ENCODE peak calls at places on chromosomes 4 and X, in six cellular contexts. Z, I, Y, K, L and N are unnamed samples.

GRCh38 chr4:61872983-61873382 is 672.9 kb downstream of the ADGRL3 start:
- DNase-seq in Y (no peak), Z (no peak), K (no peak), L (no peak), I (no peak), N (no peak)

GRCh38 chr4:8893227-8893623 is 21.6 kb upstream of the HMX1 start:
- DNase-seq in Y (no peak), L (no peak), Z (no peak), I (no peak), K (no peak), N (no peak)

GRCh38 chr4:16686195-16686594 is 212.2 kb downstream of the LDB2 start:
- DNase-seq in K (no peak), L (no peak), Y (no peak), I (peak; percentile 96), Z (no peak), N (no peak)

GRCh38 chr4:92600638-92601037 is 296.9 kb downstream of the GRID2 start:
- DNase-seq in I (no peak), Y (no peak), L (peak; percentile 52), Z (peak; percentile 3), K (no peak), N (peak; percentile 18)

GRCh38 chr4:142708231-142708630 is 137.9 kb downstream of the INPP4B start:
- DNase-seq in L (peak; percentile 12), I (no peak), K (no peak), Z (no peak), Y (no peak), N (no peak)

GRCh38 chrX:16785247-16786138 is 773 bp upstream of the TXLNG start:
- DNase-seq in I (no peak), L (no peak), K (no peak), Z (peak; percentile 16), Y (no peak), N (peak; percentile 30)

GRCh38 chr4:123102897-123103489 is 180.6 kb upstream of the NUDT6 start:
- DNase-seq in Z (no peak), I (peak; percentile 78), L (no peak), K (no peak), Y (no peak), N (peak; percentile 52)

GRCh38 chrX:43836435-43837184 is 45.6 kb downstream of the MAOB start:
- DNase-seq in L (no peak), Y (no peak), I (peak; percentile 52), K (no peak), Z (no peak), N (no peak)

GRCh38 chr4:155639674-155640529 is 26.7 kb upstream of the GUCY1A1 start:
- DNase-seq in K (no peak), Y (no peak), L (no peak), I (no peak), Z (no peak), N (no peak)

GRCh38 chrX:30570505-30570904 is 7.1 kb downstream of the TASL start:
- DNase-seq in I (peak; percentile 57), Z (no peak), L (no peak), Y (no peak), K (no peak), N (peak; percentile 9)

GRCh38 chr4:1321486-1321885 is 25.5 kb upstream of the UVSSA start:
- DNase-seq in Y (no peak), I (no peak), Z (no peak), K (no peak), L (no peak), N (peak; percentile 24)

GRCh38 chr4:173257732-173258717 is 76.1 kb downstream of the HMGB2 start:
- DNase-seq in Z (peak; percentile 61), Y (peak; percentile 38), K (peak; percentile 23), I (peak; percentile 80), L (peak; percentile 77), N (peak; percentile 76)

GRCh38 chr4:88809561-88810219 is 112.1 kb upstream of the NAP1L5 start:
- DNase-seq in Z (no peak), I (peak; percentile 43), L (no peak), Y (no peak), K (no peak), N (no peak)

GRCh38 chr4:3415471-3416141 is 26.2 kb upstream of the HGFAC start:
- DNase-seq in Y (no peak), K (no peak), Z (no peak), L (no peak), I (no peak), N (no peak)

GRCh38 chr4:142367326-142368188 is 478.5 kb downstream of the INPP4B start:
- DNase-seq in K (no peak), I (no peak), Z (no peak), Y (no peak), L (no peak), N (no peak)

GRCh38 chr4:26839534-26839951 is 21.1 kb upstream of the STIM2 start:
- DNase-seq in K (peak; percentile 77), Z (no peak), Y (no peak), I (peak; percentile 56), L (no peak), N (peak; percentile 57)

GRCh38 chr4:146661368-146661767 is 22.7 kb downstream of the POU4F2 start:
- DNase-seq in K (no peak), Y (no peak), L (no peak), Z (no peak), I (no peak), N (no peak)

GRCh38 chr4:156472624-156473023 is 499.0 kb downstream of the PDGFC start:
- DNase-seq in K (no peak), L (no peak), Y (no peak), Z (no peak), I (no peak), N (no peak)

GRCh38 chr4:65508169-65508568 is 162.1 kb downstream of the EPHA5 start:
- DNase-seq in L (no peak), Z (no peak), I (peak; percentile 68), Y (no peak), K (no peak), N (no peak)

GRCh38 chr4:48493485-48494100 is 3.5 kb downstream of the ZAR1 start:
- DNase-seq in Z (no peak), I (peak; percentile 5), L (no peak), K (no peak), Y (no peak), N (no peak)

GRCh38 chr4:150212927-150213326 is 134.7 kb downstream of the DCLK2 start:
- DNase-seq in I (no peak), Z (no peak), L (no peak), K (no peak), Y (no peak), N (no peak)

GRCh38 chr4:31539279-31540074 is 819.3 kb downstream of the PCDH7 start:
- DNase-seq in Y (no peak), K (no peak), Z (no peak), I (no peak), L (no peak), N (no peak)

GRCh38 chr4:140423106-140423505 is 4.3 kb downstream of the CLGN start:
- DNase-seq in I (peak; percentile 65), K (no peak), L (no peak), Y (no peak), Z (no peak), N (no peak)

GRCh38 chrX:2691543-2692220 is 587 bp downstream of the CD99 start:
- DNase-seq in Y (no peak), L (no peak), I (peak; percentile 62), Z (peak; percentile 40), K (no peak), N (peak; percentile 69)

GRCh38 chrX:70026112-70026850 is 23.5 kb downstream of the AWAT2 start:
- DNase-seq in Y (no peak), Z (no peak), L (no peak), I (peak; percentile 30), K (no peak), N (no peak)

GRCh38 chrX:83511208-83511607 is 3.1 kb downstream of the POU3F4 start:
- DNase-seq in L (peak; percentile 48), I (no peak), Y (no peak), K (no peak), Z (peak; percentile 20), N (no peak)